ENCODE peak calls at places on chromosome 3, in four cellular contexts. B is fibroblast of villous mesenchyme, U is left ventricle myocardium inferior, Z is lung. V is an unnamed sample.

GRCh38 chr3:102059145-102059943 is 210.0 kb downstream of the NFKBIZ start:
- DNase-seq in U (no peak), Z (no peak), B (no peak), V (no peak)

GRCh38 chr3:123414958-123415792 is 33.7 kb downstream of the ADCY5 start:
- DNase-seq in Z (no peak), B (no peak), U (no peak), V (no peak)

GRCh38 chr3:64539451-64540196 is 148.2 kb downstream of the ADAMTS9 start:
- DNase-seq in U (no peak), B (no peak), Z (no peak), V (no peak)

GRCh38 chr3:66472313-66473134 is 28.3 kb downstream of the LRIG1 start:
- DNase-seq in B (peak; percentile 81), Z (no peak), U (no peak), V (peak; percentile 53)

GRCh38 chr3:46297658-46298423 is 55.6 kb downstream of the CCR3 start:
- DNase-seq in B (no peak), Z (no peak), U (no peak), V (peak; percentile 10)

GRCh38 chr3:23894166-23895061 is 22.4 kb downstream of the NKIRAS1 start:
- DNase-seq in B (no peak), Z (no peak), U (no peak), V (no peak)

GRCh38 chr3:171797873-171798272 is 12.4 kb downstream of the PLD1 start:
- DNase-seq in Z (no peak), U (no peak), B (no peak), V (no peak)

GRCh38 chr3:58082047-58082446 is 73.8 kb downstream of the FLNB start:
- DNase-seq in U (no peak), Z (no peak), B (peak; percentile 82), V (peak; percentile 73)

GRCh38 chr3:108818404-108818803 is 4.2 kb upstream of the TRAT1 start:
- DNase-seq in B (no peak), U (no peak), Z (no peak), V (peak; percentile 6)

GRCh38 chr3:126573492-126574117 is 14.9 kb upstream of the C3orf22 start:
- DNase-seq in Z (peak; percentile 51), B (peak; percentile 31), U (no peak), V (no peak)

GRCh38 chr3:9067352-9067975 is 104.2 kb upstream of the RAD18 start:
- DNase-seq in U (no peak), Z (peak; percentile 38), B (peak; percentile 71), V (peak; percentile 80)

GRCh38 chr3:10993729-10994065 is 1.1 kb downstream of the SLC6A1 start:
- DNase-seq in Z (no peak), B (no peak), U (no peak), V (no peak)

GRCh38 chr3:10992017-10992945 is at the start of gene SLC6A1:
- DNase-seq in Z (no peak), U (no peak), B (no peak), V (peak; percentile 15)

GRCh38 chr3:10994311-10994710 is 1.8 kb downstream of the SLC6A1 start:
- DNase-seq in B (no peak), U (no peak), Z (no peak), V (no peak)

GRCh38 chr3:10995871-10996270 is 3.3 kb downstream of the SLC6A1 start:
- DNase-seq in U (no peak), Z (no peak), B (no peak), V (no peak)

DNA sequence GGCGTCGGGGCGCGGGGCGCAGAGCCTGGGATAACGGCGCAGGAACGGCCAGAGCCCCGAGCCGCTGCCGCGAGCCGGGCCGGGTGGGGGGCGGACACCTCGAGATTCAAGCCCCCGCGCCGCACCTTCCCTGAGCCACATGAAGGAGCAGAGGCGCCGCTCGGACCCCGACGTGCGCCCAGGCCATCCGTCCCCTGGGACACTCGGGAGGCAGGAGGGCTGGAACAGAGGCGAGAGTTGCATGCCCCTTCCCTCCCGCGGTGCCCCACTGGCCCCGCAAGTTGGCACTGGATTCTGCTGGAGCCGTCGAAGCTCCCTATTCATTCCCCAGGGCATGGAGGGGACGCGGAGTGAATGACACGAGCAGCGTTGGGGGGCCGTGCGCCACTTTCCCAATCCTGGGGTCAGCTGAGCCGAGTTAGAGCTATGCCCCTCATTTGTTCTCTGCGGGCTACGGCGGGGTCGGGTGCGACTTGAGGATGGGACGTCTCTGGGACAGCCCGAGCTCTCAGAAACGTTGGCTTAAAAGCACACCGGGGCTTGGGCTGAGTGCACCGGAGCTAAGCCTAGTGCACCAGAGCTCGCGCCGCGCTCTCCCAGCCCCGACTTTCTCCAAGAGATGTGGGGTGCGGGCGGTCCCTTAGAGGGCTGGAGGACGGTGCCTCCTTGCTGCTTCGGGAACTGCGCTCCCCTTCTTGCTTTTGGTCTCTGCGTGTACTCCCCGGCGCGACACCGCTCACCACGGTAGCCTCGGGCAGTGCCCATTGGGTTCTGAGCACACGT is 589 bp downstream of the SLC6A1 start:
- DNase-seq in U (no peak), B (no peak), Z (no peak), V (no peak)
- H3K4me3 ChIP-seq in U (peak overlapping the region; percentile 60), B (no peak overlapping the region), Z (no peak overlapping the region), V (no peak overlapping the region)

DNA sequence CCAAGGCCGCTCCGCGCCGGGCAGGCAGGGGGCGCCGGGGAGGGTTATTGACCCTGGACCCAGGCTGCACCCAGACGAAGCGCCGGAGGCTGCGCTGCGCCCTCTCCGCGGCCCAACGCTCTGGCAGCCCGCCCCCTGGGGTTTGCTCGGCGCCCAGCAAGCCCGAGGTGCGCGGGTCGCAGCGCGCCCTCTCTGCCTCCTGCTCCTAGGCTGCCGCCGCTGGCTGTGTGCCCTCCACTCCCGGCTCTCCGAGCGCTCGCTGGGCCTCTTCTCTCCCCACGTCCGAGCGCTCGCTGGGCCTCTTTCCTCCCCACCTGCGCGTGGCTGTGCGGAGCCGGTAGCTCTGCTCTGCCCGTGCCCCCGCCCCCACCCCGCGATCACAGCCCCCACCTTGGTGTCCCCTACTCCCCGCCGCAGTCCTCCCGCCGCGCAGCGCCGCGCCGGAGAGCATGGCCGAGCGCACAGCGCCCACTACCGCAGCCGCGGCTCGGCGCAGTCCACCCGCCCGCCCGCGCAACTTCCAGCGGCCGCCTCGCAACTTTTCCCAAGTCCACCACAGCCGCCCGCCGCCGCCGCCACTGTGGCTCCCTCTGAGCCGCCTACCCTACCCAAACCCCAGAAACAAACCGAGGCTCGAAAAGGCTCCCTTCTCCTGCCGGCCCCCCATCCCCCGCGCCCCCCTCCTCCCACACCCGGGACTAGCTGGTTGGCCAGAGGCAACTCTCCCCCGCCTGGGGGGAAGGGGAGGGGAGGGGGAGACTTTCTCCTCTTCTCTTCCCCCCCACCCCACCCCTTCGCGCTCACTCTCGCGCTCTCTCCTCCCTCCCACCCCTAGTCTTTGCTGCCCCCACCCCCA is 1.1 kb downstream of the MECOM start:
- DNase-seq in Z (peak; percentile 81), B (peak; percentile 35), U (peak; percentile 71), V (peak; percentile 94)
- TF ChIP-seq CTCF in Z (peak; percentile 17), B (peak; percentile 43), U (peak; percentile 68), V (peak; percentile 52)

DNA sequence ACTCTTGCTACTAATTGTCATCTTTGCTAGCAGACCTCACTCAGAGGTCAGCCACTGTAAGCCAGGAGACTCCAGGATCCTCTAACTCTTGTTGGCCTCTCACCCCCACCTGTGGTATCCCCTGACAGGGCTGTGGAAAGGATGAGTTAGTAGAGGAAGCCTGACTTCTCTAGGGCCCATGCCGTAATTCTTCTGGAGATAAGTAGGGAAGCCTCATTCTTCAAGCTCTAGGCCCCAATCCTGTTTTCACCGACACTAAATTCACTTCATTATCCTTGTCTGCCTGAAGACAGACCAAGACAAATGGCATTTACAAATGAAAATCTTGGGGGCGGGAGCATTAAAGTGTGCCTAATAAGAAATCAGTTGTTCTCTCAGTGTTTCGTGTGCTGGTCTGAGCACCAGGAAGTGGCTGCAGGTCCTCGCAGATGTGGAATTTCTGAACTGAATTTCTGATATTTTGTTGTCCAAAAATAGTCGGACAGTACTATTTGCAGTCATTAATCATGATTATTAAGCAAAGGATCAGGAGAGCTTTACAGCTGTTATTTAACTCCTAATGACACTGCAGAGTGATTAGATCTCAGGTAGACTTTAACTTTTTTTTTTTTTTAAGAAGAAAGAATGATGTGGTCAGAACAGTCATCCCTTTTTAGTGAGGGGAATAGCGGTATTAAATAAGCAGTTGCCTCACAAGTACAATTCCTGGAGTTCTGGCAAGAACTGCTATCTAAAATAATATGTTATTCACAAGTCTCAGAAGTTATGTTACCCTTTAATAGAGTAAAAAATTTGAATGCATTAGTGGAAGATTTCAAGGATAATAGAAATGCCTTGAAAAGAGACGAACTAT is 58.3 kb downstream of the RBMS3 start:
- DNase-seq in U (no peak), B (no peak), Z (no peak), V (peak; percentile 55)
- H3K4me3 ChIP-seq in U (no peak overlapping the region), B (no peak overlapping the region), Z (no peak overlapping the region), V (no peak overlapping the region)

DNA sequence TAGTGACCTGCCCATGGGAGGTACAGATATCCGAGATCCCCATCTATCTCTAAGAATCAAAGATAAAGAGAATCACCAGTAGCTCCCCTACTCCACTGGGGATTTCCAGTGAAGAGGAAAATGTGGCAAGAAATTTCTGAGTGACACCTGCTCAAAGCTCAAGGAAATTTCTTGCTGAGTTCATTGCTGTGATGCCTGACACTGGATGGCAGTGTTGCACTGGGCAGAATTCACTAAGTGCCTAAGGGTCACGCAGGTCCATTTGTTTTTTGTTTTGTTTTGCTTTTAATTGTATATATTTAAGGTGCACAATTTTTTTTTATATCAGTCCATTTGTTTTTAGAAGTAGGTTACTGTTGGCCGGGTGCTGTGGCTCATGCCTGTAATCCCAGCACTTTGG is 109.5 kb upstream of the KCNAB1 start:
- DNase-seq in U (no peak), Z (no peak), B (no peak), V (peak; percentile 3)
- TF ChIP-seq CTCF in U (peak; percentile 53), Z (no peak), B (peak; percentile 17), V (peak; percentile 32)